ENCODE peak calls at places on chromosomes 11 and 22, in eight cellular contexts. A, T, G, F, E, U, L and P are unnamed samples.

GRCh38 chr22:33803371-33803770 is 116.9 kb downstream of the LARGE1 start:
- DNase-seq in A (no peak), T (no peak), G (no peak), F (no peak), E (no peak), U (no peak), L (peak; percentile 38), P (peak; percentile 65)

GRCh38 chr11:59729884-59730283 is 16.2 kb upstream of the OR10V1 start:
- DNase-seq in A (no peak), T (no peak), G (no peak), F (no peak), E (no peak), U (no peak), L (no peak), P (no peak)

GRCh38 chr11:57936050-57936418 is 87.6 kb upstream of the OR9Q1 start:
- DNase-seq in A (no peak), T (no peak), G (no peak), F (no peak), E (no peak), U (no peak), L (no peak), P (no peak)

GRCh38 chr11:123111465-123111864 is 49.5 kb upstream of the HSPA8 start:
- DNase-seq in A (no peak), T (no peak), G (no peak), F (peak; percentile 4), E (no peak), U (peak; percentile 58), L (peak; percentile 71), P (no peak)

GRCh38 chr11:6210274-6210955 is 5.1 kb downstream of the C11orf42 start:
- DNase-seq in A (no peak), T (no peak), G (no peak), F (no peak), E (no peak), U (no peak), L (peak; percentile 39), P (no peak)

GRCh38 chr11:102111011-102111786 is 952 bp downstream of the YAP1 start:
- DNase-seq in A (peak; percentile 78), T (peak; percentile 76), G (peak; percentile 58), F (no peak), E (peak; percentile 76), U (no peak), L (peak; percentile 96), P (peak; percentile 81)

GRCh38 chr22:45271667-45272188 is 13.0 kb upstream of the UPK3A start:
- DNase-seq in A (peak; percentile 51), T (peak; percentile 63), G (peak; percentile 74), F (no peak), E (no peak), U (no peak), L (no peak), P (peak; percentile 60)

GRCh38 chr11:97290444-97291041 is 900.7 kb downstream of the JRKL start:
- DNase-seq in A (no peak), T (no peak), G (no peak), F (no peak), E (no peak), U (no peak), L (no peak), P (no peak)

GRCh38 chr22:46078241-46079092 is 71.9 kb upstream of the PPARA start:
- DNase-seq in A (peak; percentile 51), T (peak; percentile 65), G (peak; percentile 68), F (no peak), E (peak; percentile 91), U (no peak), L (no peak), P (peak; percentile 85)

GRCh38 chr11:82995754-82996398 is 75.8 kb downstream of the RAB30 start:
- DNase-seq in A (no peak), T (peak; percentile 37), G (peak; percentile 24), F (no peak), E (no peak), U (no peak), L (no peak), P (no peak)

GRCh38 chr11:68090706-68091105 is 30.5 kb downstream of the CHKA start:
- DNase-seq in A (no peak), T (no peak), G (no peak), F (no peak), E (peak; percentile 64), U (no peak), L (no peak), P (no peak)

GRCh38 chr11:35029979-35030378 is 109.0 kb upstream of the CD44 start:
- DNase-seq in A (no peak), T (no peak), G (no peak), F (no peak), E (no peak), U (peak; percentile 47), L (peak; percentile 66), P (no peak)

GRCh38 chr11:59822989-59823566 is 12.5 kb upstream of the MRPL16 start:
- DNase-seq in A (no peak), T (no peak), G (no peak), F (no peak), E (no peak), U (peak; percentile 42), L (peak; percentile 58), P (no peak)

GRCh38 chr22:45608763-45609180 is 62.9 kb upstream of the ATXN10 start:
- DNase-seq in A (peak; percentile 12), T (no peak), G (no peak), F (no peak), E (no peak), U (no peak), L (no peak), P (no peak)

GRCh38 chr11:69249641-69250502 is 44.1 kb upstream of the MYEOV start:
- DNase-seq in A (no peak), T (no peak), G (peak; percentile 13), F (no peak), E (no peak), U (no peak), L (peak; percentile 89), P (no peak)

GRCh38 chr11:94638902-94639373 is 71.8 kb downstream of the PIWIL4 start:
- DNase-seq in A (no peak), T (no peak), G (no peak), F (no peak), E (peak; percentile 44), U (no peak), L (no peak), P (no peak)

GRCh38 chr22:45934659-45935341 is 42.2 kb downstream of the WNT7B start:
- DNase-seq in A (no peak), T (peak; percentile 35), G (no peak), F (no peak), E (no peak), U (no peak), L (no peak), P (no peak)

GRCh38 chr11:126140932-126141291 is 70.5 kb downstream of the RPUSD4 start:
- DNase-seq in A (no peak), T (peak; percentile 60), G (peak; percentile 73), F (no peak), E (peak; percentile 78), U (no peak), L (no peak), P (peak; percentile 75)

GRCh38 chr11:70423523-70424505 is 25.5 kb downstream of the CTTN start:
- DNase-seq in A (no peak), T (no peak), G (no peak), F (no peak), E (no peak), U (peak; percentile 70), L (peak; percentile 36), P (no peak)

GRCh38 chr11:46353706-46354105 is 6.4 kb downstream of the DGKZ start:
- DNase-seq in A (no peak), T (no peak), G (no peak), F (no peak), E (no peak), U (no peak), L (no peak), P (no peak)
- H3K27me3 ChIP-seq in A (no peaks in the 10 kb centered on the region), T (no peaks in the 10 kb centered on the region), G (no peaks in the 10 kb centered on the region), F (no peaks in the 10 kb centered on the region), E (no peaks in the 10 kb centered on the region), U (no peaks in the 10 kb centered on the region), L (no peaks in the 10 kb centered on the region), P (no peaks in the 10 kb centered on the region)

DNA sequence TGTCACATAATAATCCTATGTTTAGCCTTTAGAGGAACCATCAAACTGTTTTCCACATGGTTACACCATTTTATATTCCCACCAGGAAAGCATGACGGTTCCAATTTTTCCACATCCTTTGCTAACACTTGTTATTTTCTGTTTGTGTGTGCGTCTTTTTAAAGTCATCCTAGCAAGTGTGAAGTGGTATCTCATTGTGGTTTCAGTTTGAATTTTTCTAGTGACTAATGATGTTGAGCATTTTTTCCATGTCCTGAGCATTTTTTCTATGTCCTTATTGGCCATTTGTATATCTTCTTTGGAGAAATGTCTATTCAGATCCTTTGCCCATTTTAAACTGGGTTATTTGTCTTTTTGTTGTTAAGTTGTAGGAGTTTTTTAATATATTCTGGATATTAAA is 53.7 kb upstream of the DEPDC7 start:
- DNase-seq in A (no peak), T (no peak), G (no peak), F (no peak), E (no peak), U (no peak), L (no peak), P (no peak)
- H3K36me3 ChIP-seq in A (no peaks in the 10 kb centered on the region), T (peaks cover 80% of the 10 kb centered on the region), G (peaks cover 9% of the 10 kb centered on the region), F (peaks cover 14% of the 10 kb centered on the region), E (no peaks in the 10 kb centered on the region), U (peaks cover 77% of the 10 kb centered on the region), L (peaks cover 2% of the 10 kb centered on the region), P (no peaks in the 10 kb centered on the region)

GRCh38 chr11:44377121-44377520 is 67.2 kb upstream of the ALX4 start:
- DNase-seq in A (no peak), T (no peak), G (no peak), F (no peak), E (no peak), U (no peak), L (no peak), P (no peak)
- H3K27me3 ChIP-seq in A (no peaks in the 10 kb centered on the region), T (no peaks in the 10 kb centered on the region), G (no peaks in the 10 kb centered on the region), F (no peaks in the 10 kb centered on the region), E (no peaks in the 10 kb centered on the region), U (peaks cover 4% of the 10 kb centered on the region), L (no peaks in the 10 kb centered on the region), P (no peaks in the 10 kb centered on the region)

GRCh38 chr11:114442559-114442958 is 3.3 kb downstream of the REXO2 start:
- DNase-seq in A (no peak), T (no peak), G (no peak), F (no peak), E (no peak), U (no peak), L (no peak), P (no peak)

GRCh38 chr11:114448749-114449484 is 9.7 kb downstream of the REXO2 start:
- DNase-seq in A (no peak), T (no peak), G (no peak), F (no peak), E (no peak), U (no peak), L (no peak), P (no peak)

GRCh38 chr11:114441921-114442320 is 2.7 kb downstream of the REXO2 start:
- DNase-seq in A (no peak), T (no peak), G (no peak), F (no peak), E (no peak), U (no peak), L (no peak), P (no peak)

GRCh38 chr11:114447892-114448291 is 8.6 kb downstream of the REXO2 start:
- DNase-seq in A (no peak), T (no peak), G (no peak), F (no peak), E (no peak), U (no peak), L (no peak), P (no peak)

DNA sequence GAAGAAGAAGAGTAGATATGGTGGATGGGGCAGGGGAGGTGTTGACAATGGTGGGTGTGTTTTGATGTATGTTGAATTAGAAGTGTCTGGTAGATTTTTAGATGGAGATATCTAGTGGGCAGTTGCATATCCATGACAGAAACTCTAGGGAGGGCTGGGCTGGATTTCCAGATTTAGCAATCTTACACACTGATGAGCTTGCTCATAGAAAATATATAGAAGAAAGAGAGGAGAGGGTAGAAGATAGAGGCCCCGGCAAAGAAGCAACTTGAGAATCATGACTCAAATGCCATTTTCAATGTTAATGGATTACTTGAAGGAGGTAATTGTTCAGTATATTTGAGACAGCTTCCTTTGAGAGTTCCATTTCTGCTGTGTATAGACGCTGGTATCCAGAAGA is 8.2 kb downstream of the REXO2 start:
- DNase-seq in A (no peak), T (no peak), G (no peak), F (no peak), E (no peak), U (no peak), L (no peak), P (no peak)
- H3K36me3 ChIP-seq in A (no peaks in the 10 kb centered on the region), T (peaks cover 87% of the 10 kb centered on the region), G (peaks cover 35% of the 10 kb centered on the region), F (peaks cover 10% of the 10 kb centered on the region), E (no peaks in the 10 kb centered on the region), U (peaks cover 83% of the 10 kb centered on the region), L (peaks cover 1% of the 10 kb centered on the region), P (no peaks in the 10 kb centered on the region)